ENCODE peak calls at places on chromosome 1, in eight cellular contexts. One of them, this sample, is unnamed.

GRCh38 chr1:26408604-26409003 is 2.0 kb upstream of the LIN28A start:
- DNase-seq in IMR-90: peak
- DNase-seq in aorta: peak
- DNase-seq in right lobe of liver: peak
- DNase-seq in glomerular endothelial cell: peak
- DNase-seq in bronchial epithelial cell: peak
- DNase-seq in Caco-2: peak
- DNase-seq in NCI-H460: peak
- DNase-seq in this sample: peak

GRCh38 chr1:163006051-163006834 is 62.9 kb upstream of the RGS4 start:
- DNase-seq in IMR-90: no peak
- DNase-seq in aorta: no peak
- DNase-seq in right lobe of liver: no peak
- DNase-seq in glomerular endothelial cell: no peak
- DNase-seq in bronchial epithelial cell: no peak
- DNase-seq in Caco-2: no peak
- DNase-seq in NCI-H460: no peak
- DNase-seq in this sample: no peak

GRCh38 chr1:119968068-119968492 is 71.8 kb upstream of the ADAM30 start:
- DNase-seq in IMR-90: peak
- DNase-seq in aorta: no peak
- DNase-seq in right lobe of liver: peak
- DNase-seq in glomerular endothelial cell: peak
- DNase-seq in bronchial epithelial cell: peak
- DNase-seq in Caco-2: peak
- DNase-seq in NCI-H460: peak
- DNase-seq in this sample: no peak

GRCh38 chr1:5875345-5875910 is 116.8 kb downstream of the NPHP4 start:
- DNase-seq in IMR-90: no peak
- DNase-seq in aorta: no peak
- DNase-seq in right lobe of liver: no peak
- DNase-seq in glomerular endothelial cell: no peak
- DNase-seq in bronchial epithelial cell: no peak
- DNase-seq in Caco-2: no peak
- DNase-seq in NCI-H460: no peak
- DNase-seq in this sample: no peak

GRCh38 chr1:118304722-118305344 is 119.8 kb upstream of the SPAG17 start:
- DNase-seq in IMR-90: no peak
- DNase-seq in aorta: no peak
- DNase-seq in right lobe of liver: no peak
- DNase-seq in glomerular endothelial cell: no peak
- DNase-seq in bronchial epithelial cell: no peak
- DNase-seq in Caco-2: peak
- DNase-seq in NCI-H460: no peak
- DNase-seq in this sample: peak

GRCh38 chr1:30378991-30379581 is 344.3 kb downstream of the MATN1 start:
- DNase-seq in IMR-90: peak
- DNase-seq in aorta: no peak
- DNase-seq in right lobe of liver: no peak
- DNase-seq in glomerular endothelial cell: no peak
- DNase-seq in bronchial epithelial cell: peak
- DNase-seq in Caco-2: no peak
- DNase-seq in NCI-H460: no peak
- DNase-seq in this sample: peak

GRCh38 chr1:155000725-155001437 is 1.7 kb upstream of the ZBTB7B start:
- DNase-seq in IMR-90: peak
- DNase-seq in aorta: peak
- DNase-seq in right lobe of liver: peak
- DNase-seq in glomerular endothelial cell: no peak
- DNase-seq in bronchial epithelial cell: peak
- DNase-seq in Caco-2: peak
- DNase-seq in NCI-H460: peak
- DNase-seq in this sample: peak

GRCh38 chr1:1554550-1554925 is 14.1 kb upstream of the TMEM240 start:
- DNase-seq in IMR-90: no peak
- DNase-seq in aorta: no peak
- DNase-seq in right lobe of liver: no peak
- DNase-seq in glomerular endothelial cell: no peak
- DNase-seq in bronchial epithelial cell: no peak
- DNase-seq in Caco-2: no peak
- DNase-seq in NCI-H460: no peak
- DNase-seq in this sample: no peak

GRCh38 chr1:165816801-165817497 is 10.5 kb upstream of the UCK2 start:
- DNase-seq in IMR-90: no peak
- DNase-seq in aorta: no peak
- DNase-seq in right lobe of liver: no peak
- DNase-seq in glomerular endothelial cell: no peak
- DNase-seq in bronchial epithelial cell: no peak
- DNase-seq in Caco-2: no peak
- DNase-seq in NCI-H460: no peak
- DNase-seq in this sample: no peak

GRCh38 chr1:183472488-183473285 is at the start of gene SMG7:
- DNase-seq in IMR-90: peak
- DNase-seq in aorta: peak
- DNase-seq in right lobe of liver: peak
- DNase-seq in glomerular endothelial cell: no peak
- DNase-seq in bronchial epithelial cell: no peak
- DNase-seq in Caco-2: no peak
- DNase-seq in NCI-H460: peak
- DNase-seq in this sample: no peak

GRCh38 chr1:110816945-110817344 is 56.0 kb upstream of the CD53 start:
- DNase-seq in IMR-90: no peak
- DNase-seq in aorta: no peak
- DNase-seq in right lobe of liver: no peak
- DNase-seq in glomerular endothelial cell: no peak
- DNase-seq in bronchial epithelial cell: peak
- DNase-seq in Caco-2: no peak
- DNase-seq in NCI-H460: no peak
- DNase-seq in this sample: no peak

This sample was measured in astrocyte of the cerebellum.